ENCODE peak calls at places on chromosomes 13 and 19, in four cellular contexts. One of them, this sample, is unnamed.

GRCh38 chr13:27792393-27793218 is at the start of gene GSX1:
- DNase-seq in fibroblast of gingiva: peak
- DNase-seq in activated CD4-positive, alpha-beta T cell treated with anti-CD3 and anti-CD28 coated beads for 36 hours: peak
- DNase-seq in ELF-1: peak
- DNase-seq in this sample: no peak

GRCh38 chr19:29942404-29943261 is 594 bp downstream of the URI1 start:
- DNase-seq in fibroblast of gingiva: no peak
- DNase-seq in ELF-1: peak
- DNase-seq in activated CD4-positive, alpha-beta T cell treated with anti-CD3 and anti-CD28 coated beads for 36 hours: peak
- DNase-seq in this sample: peak

GRCh38 chr19:48841571-48841970 is 5.3 kb upstream of the HSD17B14 start:
- DNase-seq in fibroblast of gingiva: no peak
- DNase-seq in activated CD4-positive, alpha-beta T cell treated with anti-CD3 and anti-CD28 coated beads for 36 hours: no peak
- DNase-seq in ELF-1: no peak
- DNase-seq in this sample: no peak

GRCh38 chr19:54728167-54728566 is 3.9 kb downstream of the KIR3DL3 start:
- DNase-seq in fibroblast of gingiva: no peak
- DNase-seq in activated CD4-positive, alpha-beta T cell treated with anti-CD3 and anti-CD28 coated beads for 36 hours: no peak
- DNase-seq in ELF-1: no peak
- DNase-seq in this sample: no peak

GRCh38 chr13:110923086-110923485 is 8.2 kb upstream of the ANKRD10 start:
- DNase-seq in activated CD4-positive, alpha-beta T cell treated with anti-CD3 and anti-CD28 coated beads for 36 hours: no peak
- DNase-seq in ELF-1: no peak
- DNase-seq in fibroblast of gingiva: no peak
- DNase-seq in this sample: no peak

GRCh38 chr13:51179432-51179971 is 42.7 kb upstream of the FAM124A start:
- DNase-seq in fibroblast of gingiva: no peak
- DNase-seq in activated CD4-positive, alpha-beta T cell treated with anti-CD3 and anti-CD28 coated beads for 36 hours: no peak
- DNase-seq in ELF-1: no peak
- DNase-seq in this sample: no peak

GRCh38 chr13:25286308-25286968 is 850 bp downstream of the MTMR6 start:
- DNase-seq in ELF-1: peak
- DNase-seq in fibroblast of gingiva: peak
- DNase-seq in activated CD4-positive, alpha-beta T cell treated with anti-CD3 and anti-CD28 coated beads for 36 hours: peak
- DNase-seq in this sample: peak

GRCh38 chr13:111912991-111913781 is 153.8 kb upstream of the SOX1 start:
- DNase-seq in activated CD4-positive, alpha-beta T cell treated with anti-CD3 and anti-CD28 coated beads for 36 hours: no peak
- DNase-seq in ELF-1: peak
- DNase-seq in fibroblast of gingiva: no peak
- DNase-seq in this sample: no peak

GRCh38 chr19:20278342-20278741 is 111.3 kb downstream of the ZNF486 start:
- DNase-seq in activated CD4-positive, alpha-beta T cell treated with anti-CD3 and anti-CD28 coated beads for 36 hours: no peak
- DNase-seq in fibroblast of gingiva: peak
- DNase-seq in ELF-1: no peak
- DNase-seq in this sample: no peak

GRCh38 chr13:107407074-107407473 is 808.3 kb downstream of the LIG4 start:
- DNase-seq in fibroblast of gingiva: no peak
- DNase-seq in activated CD4-positive, alpha-beta T cell treated with anti-CD3 and anti-CD28 coated beads for 36 hours: no peak
- DNase-seq in ELF-1: no peak
- DNase-seq in this sample: no peak

GRCh38 chr19:3269972-3270667 is 45.7 kb downstream of the CELF5 start:
- DNase-seq in fibroblast of gingiva: no peak
- DNase-seq in ELF-1: no peak
- DNase-seq in activated CD4-positive, alpha-beta T cell treated with anti-CD3 and anti-CD28 coated beads for 36 hours: no peak
- DNase-seq in this sample: no peak

GRCh38 chr19:29810504-29810871 is 1.3 kb upstream of the CCNE1 start:
- DNase-seq in activated CD4-positive, alpha-beta T cell treated with anti-CD3 and anti-CD28 coated beads for 36 hours: peak
- DNase-seq in ELF-1: no peak
- DNase-seq in fibroblast of gingiva: no peak
- DNase-seq in this sample: no peak

GRCh38 chr19:10402441-10403038 is 802 bp downstream of the CDC37 start:
- DNase-seq in activated CD4-positive, alpha-beta T cell treated with anti-CD3 and anti-CD28 coated beads for 36 hours: no peak
- DNase-seq in ELF-1: peak
- DNase-seq in fibroblast of gingiva: no peak
- DNase-seq in this sample: no peak

GRCh38 chr13:27353166-27353583 is 71.2 kb upstream of the GTF3A start:
- DNase-seq in ELF-1: no peak
- DNase-seq in activated CD4-positive, alpha-beta T cell treated with anti-CD3 and anti-CD28 coated beads for 36 hours: peak
- DNase-seq in fibroblast of gingiva: no peak
- DNase-seq in this sample: no peak

GRCh38 chr13:67071918-67072598 is 158.1 kb downstream of the PCDH9 start:
- DNase-seq in fibroblast of gingiva: no peak
- DNase-seq in ELF-1: no peak
- DNase-seq in activated CD4-positive, alpha-beta T cell treated with anti-CD3 and anti-CD28 coated beads for 36 hours: no peak
- DNase-seq in this sample: no peak

GRCh38 chr13:25204843-25205242 is 32.8 kb upstream of the AMER2 start:
- DNase-seq in activated CD4-positive, alpha-beta T cell treated with anti-CD3 and anti-CD28 coated beads for 36 hours: no peak
- DNase-seq in ELF-1: no peak
- DNase-seq in fibroblast of gingiva: no peak
- DNase-seq in this sample: no peak

GRCh38 chr13:35979378-35979911 is 151.7 kb downstream of the DCLK1 start:
- DNase-seq in activated CD4-positive, alpha-beta T cell treated with anti-CD3 and anti-CD28 coated beads for 36 hours: no peak
- DNase-seq in ELF-1: no peak
- DNase-seq in fibroblast of gingiva: peak
- DNase-seq in this sample: no peak

GRCh38 chr13:46595136-46595917 is 42.4 kb downstream of the LRCH1 start:
- DNase-seq in fibroblast of gingiva: peak
- DNase-seq in ELF-1: no peak
- DNase-seq in activated CD4-positive, alpha-beta T cell treated with anti-CD3 and anti-CD28 coated beads for 36 hours: no peak
- DNase-seq in this sample: no peak

GRCh38 chr13:30340367-30341184 is 33.2 kb upstream of the KATNAL1 start:
- DNase-seq in fibroblast of gingiva: peak
- DNase-seq in activated CD4-positive, alpha-beta T cell treated with anti-CD3 and anti-CD28 coated beads for 36 hours: no peak
- DNase-seq in ELF-1: peak
- DNase-seq in this sample: no peak

GRCh38 chr13:50509771-50510441 is 333.6 kb downstream of the DLEU7 start:
- DNase-seq in ELF-1: peak
- DNase-seq in fibroblast of gingiva: no peak
- DNase-seq in activated CD4-positive, alpha-beta T cell treated with anti-CD3 and anti-CD28 coated beads for 36 hours: no peak
- DNase-seq in this sample: no peak

GRCh38 chr19:44071824-44072542 is at the start of gene ZNF284:
- DNase-seq in fibroblast of gingiva: peak
- DNase-seq in activated CD4-positive, alpha-beta T cell treated with anti-CD3 and anti-CD28 coated beads for 36 hours: peak
- DNase-seq in ELF-1: peak
- DNase-seq in this sample: peak

GRCh38 chr19:49579947-49580263 is 451 bp downstream of the NOSIP start:
- DNase-seq in activated CD4-positive, alpha-beta T cell treated with anti-CD3 and anti-CD28 coated beads for 36 hours: no peak
- DNase-seq in fibroblast of gingiva: no peak
- DNase-seq in ELF-1: no peak
- DNase-seq in this sample: no peak

GRCh38 chr19:53696951-53697350 is 65.2 kb downstream of the DPRX start:
- DNase-seq in ELF-1: peak
- DNase-seq in fibroblast of gingiva: no peak
- DNase-seq in activated CD4-positive, alpha-beta T cell treated with anti-CD3 and anti-CD28 coated beads for 36 hours: no peak
- DNase-seq in this sample: no peak

GRCh38 chr13:88189724-88190123 is 518.6 kb downstream of the SLITRK5 start:
- DNase-seq in ELF-1: no peak
- DNase-seq in activated CD4-positive, alpha-beta T cell treated with anti-CD3 and anti-CD28 coated beads for 36 hours: no peak
- DNase-seq in fibroblast of gingiva: no peak
- DNase-seq in this sample: no peak

GRCh38 chr19:17975032-17975431 is 8.1 kb downstream of the KCNN1 start:
- DNase-seq in activated CD4-positive, alpha-beta T cell treated with anti-CD3 and anti-CD28 coated beads for 36 hours: no peak
- DNase-seq in ELF-1: no peak
- DNase-seq in fibroblast of gingiva: no peak
- DNase-seq in this sample: no peak

GRCh38 chr19:35107541-35107939 is 8.1 kb upstream of the FXYD3 start:
- DNase-seq in ELF-1: peak
- DNase-seq in activated CD4-positive, alpha-beta T cell treated with anti-CD3 and anti-CD28 coated beads for 36 hours: peak
- DNase-seq in fibroblast of gingiva: no peak
- DNase-seq in this sample: no peak

GRCh38 chr19:19475845-19476828 is 39.2 kb downstream of the TSSK6 start:
- DNase-seq in fibroblast of gingiva: no peak
- DNase-seq in activated CD4-positive, alpha-beta T cell treated with anti-CD3 and anti-CD28 coated beads for 36 hours: peak
- DNase-seq in ELF-1: peak
- DNase-seq in this sample: no peak

GRCh38 chr13:113881614-113882265 is 17.9 kb upstream of the GAS6 start:
- DNase-seq in fibroblast of gingiva: no peak
- DNase-seq in activated CD4-positive, alpha-beta T cell treated with anti-CD3 and anti-CD28 coated beads for 36 hours: no peak
- DNase-seq in ELF-1: no peak
- DNase-seq in this sample: no peak

GRCh38 chr13:41631296-41631965 is 174.1 kb downstream of the RGCC start:
- DNase-seq in activated CD4-positive, alpha-beta T cell treated with anti-CD3 and anti-CD28 coated beads for 36 hours: no peak
- DNase-seq in fibroblast of gingiva: no peak
- DNase-seq in ELF-1: no peak
- DNase-seq in this sample: no peak

GRCh38 chr19:16571689-16572331 is 405 bp downstream of the SLC35E1 start:
- DNase-seq in ELF-1: peak
- DNase-seq in activated CD4-positive, alpha-beta T cell treated with anti-CD3 and anti-CD28 coated beads for 36 hours: peak
- DNase-seq in fibroblast of gingiva: no peak
- DNase-seq in this sample: peak

GRCh38 chr19:1465191-1466016 is 13.6 kb downstream of the C19orf25 start:
- DNase-seq in ELF-1: peak
- DNase-seq in activated CD4-positive, alpha-beta T cell treated with anti-CD3 and anti-CD28 coated beads for 36 hours: peak
- DNase-seq in fibroblast of gingiva: peak
- DNase-seq in this sample: no peak

GRCh38 chr13:70960841-70961443 is 852.7 kb upstream of the KLHL1 start:
- DNase-seq in activated CD4-positive, alpha-beta T cell treated with anti-CD3 and anti-CD28 coated beads for 36 hours: no peak
- DNase-seq in fibroblast of gingiva: peak
- DNase-seq in ELF-1: no peak
- DNase-seq in this sample: no peak

GRCh38 chr13:114152285-114152645 is 19.8 kb upstream of the RASA3 start:
- DNase-seq in activated CD4-positive, alpha-beta T cell treated with anti-CD3 and anti-CD28 coated beads for 36 hours: no peak
- DNase-seq in fibroblast of gingiva: no peak
- DNase-seq in ELF-1: no peak
- DNase-seq in this sample: no peak

GRCh38 chr13:22777207-22777606 is 403.6 kb upstream of the SGCG start:
- DNase-seq in activated CD4-positive, alpha-beta T cell treated with anti-CD3 and anti-CD28 coated beads for 36 hours: no peak
- DNase-seq in fibroblast of gingiva: no peak
- DNase-seq in ELF-1: no peak
- DNase-seq in this sample: no peak

GRCh38 chr19:42207767-42208259 is 9.7 kb downstream of the DEDD2 start:
- DNase-seq in activated CD4-positive, alpha-beta T cell treated with anti-CD3 and anti-CD28 coated beads for 36 hours: no peak
- DNase-seq in fibroblast of gingiva: no peak
- DNase-seq in ELF-1: no peak
- DNase-seq in this sample: peak

GRCh38 chr13:50386527-50387123 is 371.4 kb downstream of the KCNRG start:
- DNase-seq in activated CD4-positive, alpha-beta T cell treated with anti-CD3 and anti-CD28 coated beads for 36 hours: no peak
- DNase-seq in ELF-1: peak
- DNase-seq in fibroblast of gingiva: peak
- DNase-seq in this sample: no peak

GRCh38 chr13:108470921-108471320 is 158.5 kb upstream of the MYO16 start:
- DNase-seq in activated CD4-positive, alpha-beta T cell treated with anti-CD3 and anti-CD28 coated beads for 36 hours: no peak
- DNase-seq in ELF-1: no peak
- DNase-seq in fibroblast of gingiva: no peak
- DNase-seq in this sample: no peak

This sample was measured in T-helper 22 cell.